ENCODE peak calls at places on chromosomes 4 and X, in eight cellular contexts. One of them, this sample, is unnamed.

GRCh38 chrX:1443496-1444075 is 9.1 kb downstream of the ASMTL start:
- DNase-seq in Calu3: no peak
- DNase-seq in K562: no peak
- DNase-seq in GM12865: no peak
- DNase-seq in upper lobe of right lung: peak; percentile 40
- DNase-seq in cardiac muscle cell: no peak
- DNase-seq in thyroid gland: no peak
- DNase-seq in MCF 10A: no peak
- DNase-seq in this sample: no peak

GRCh38 chrX:150869450-150869849 is 29.0 kb downstream of the CD99L2 start:
- DNase-seq in Calu3: no peak
- DNase-seq in K562: no peak
- DNase-seq in GM12865: peak; percentile 65
- DNase-seq in upper lobe of right lung: no peak
- DNase-seq in cardiac muscle cell: no peak
- DNase-seq in thyroid gland: peak; percentile 14
- DNase-seq in MCF 10A: no peak
- DNase-seq in this sample: no peak

GRCh38 chr4:120691106-120691505 is 231.4 kb downstream of the PRDM5 start:
- DNase-seq in Calu3: no peak
- DNase-seq in K562: no peak
- DNase-seq in GM12865: no peak
- DNase-seq in upper lobe of right lung: no peak
- DNase-seq in cardiac muscle cell: no peak
- DNase-seq in thyroid gland: no peak
- DNase-seq in MCF 10A: no peak
- DNase-seq in this sample: no peak

GRCh38 chr4:166501941-166502382 is 628.9 kb downstream of the TLL1 start:
- DNase-seq in Calu3: no peak
- DNase-seq in K562: no peak
- DNase-seq in GM12865: peak; percentile 60
- DNase-seq in upper lobe of right lung: no peak
- DNase-seq in cardiac muscle cell: peak; percentile 62
- DNase-seq in thyroid gland: no peak
- DNase-seq in MCF 10A: no peak
- DNase-seq in this sample: peak; percentile 18

GRCh38 chrX:43615677-43616076 is 40.4 kb upstream of the MAOA start:
- DNase-seq in Calu3: no peak
- DNase-seq in K562: no peak
- DNase-seq in GM12865: no peak
- DNase-seq in upper lobe of right lung: no peak
- DNase-seq in cardiac muscle cell: peak; percentile 22
- DNase-seq in thyroid gland: no peak
- DNase-seq in MCF 10A: no peak
- DNase-seq in this sample: no peak

GRCh38 chr4:180336494-180337090 is 1906.6 kb upstream of the TENM3 start:
- DNase-seq in Calu3: peak; percentile 2
- DNase-seq in K562: no peak
- DNase-seq in GM12865: no peak
- DNase-seq in upper lobe of right lung: no peak
- DNase-seq in cardiac muscle cell: no peak
- DNase-seq in thyroid gland: no peak
- DNase-seq in MCF 10A: no peak
- DNase-seq in this sample: no peak

GRCh38 chr4:81818385-81818784 is 346.7 kb upstream of the RASGEF1B start:
- DNase-seq in Calu3: peak; percentile 9
- DNase-seq in K562: no peak
- DNase-seq in GM12865: no peak
- DNase-seq in upper lobe of right lung: no peak
- DNase-seq in cardiac muscle cell: no peak
- DNase-seq in thyroid gland: no peak
- DNase-seq in MCF 10A: no peak
- DNase-seq in this sample: no peak

GRCh38 chrX:45083314-45083713 is 117.4 kb downstream of the DIPK2B start:
- DNase-seq in Calu3: no peak
- DNase-seq in K562: no peak
- DNase-seq in GM12865: no peak
- DNase-seq in upper lobe of right lung: no peak
- DNase-seq in cardiac muscle cell: no peak
- DNase-seq in thyroid gland: no peak
- DNase-seq in MCF 10A: no peak
- DNase-seq in this sample: no peak

GRCh38 chr4:131052646-131053045 is 1956.7 kb downstream of the C4orf33 start:
- DNase-seq in Calu3: no peak
- DNase-seq in K562: no peak
- DNase-seq in GM12865: no peak
- DNase-seq in upper lobe of right lung: no peak
- DNase-seq in cardiac muscle cell: peak; percentile 20
- DNase-seq in thyroid gland: no peak
- DNase-seq in MCF 10A: no peak
- DNase-seq in this sample: no peak

GRCh38 chr4:85489273-85489672 is 14.3 kb downstream of the ARHGAP24 start:
- DNase-seq in Calu3: no peak
- DNase-seq in K562: no peak
- DNase-seq in GM12865: no peak
- DNase-seq in upper lobe of right lung: no peak
- DNase-seq in cardiac muscle cell: no peak
- DNase-seq in thyroid gland: no peak
- DNase-seq in MCF 10A: peak; percentile 58
- DNase-seq in this sample: no peak

GRCh38 chr4:141840299-141840986 is 204.1 kb downstream of the IL15 start:
- DNase-seq in Calu3: no peak
- DNase-seq in K562: no peak
- DNase-seq in GM12865: no peak
- DNase-seq in upper lobe of right lung: no peak
- DNase-seq in cardiac muscle cell: no peak
- DNase-seq in thyroid gland: no peak
- DNase-seq in MCF 10A: no peak
- DNase-seq in this sample: no peak

GRCh38 chr4:22045051-22045450 is 96.5 kb upstream of the KCNIP4 start:
- DNase-seq in Calu3: no peak
- DNase-seq in K562: no peak
- DNase-seq in GM12865: no peak
- DNase-seq in upper lobe of right lung: no peak
- DNase-seq in cardiac muscle cell: no peak
- DNase-seq in thyroid gland: no peak
- DNase-seq in MCF 10A: no peak
- DNase-seq in this sample: no peak

GRCh38 chr4:2256781-2257191 is 5.1 kb downstream of the MXD4 start:
- DNase-seq in Calu3: no peak
- DNase-seq in K562: peak; percentile 41
- DNase-seq in GM12865: no peak
- DNase-seq in upper lobe of right lung: peak; percentile 75
- DNase-seq in cardiac muscle cell: no peak
- DNase-seq in thyroid gland: peak; percentile 62
- DNase-seq in MCF 10A: peak; percentile 64
- DNase-seq in this sample: no peak

GRCh38 chr4:74374128-74374527 is 9.2 kb downstream of the EREG start:
- DNase-seq in Calu3: no peak
- DNase-seq in K562: no peak
- DNase-seq in GM12865: no peak
- DNase-seq in upper lobe of right lung: no peak
- DNase-seq in cardiac muscle cell: no peak
- DNase-seq in thyroid gland: no peak
- DNase-seq in MCF 10A: no peak
- DNase-seq in this sample: no peak

GRCh38 chr4:88382621-88383020 is 4.0 kb downstream of the HERC6 start:
- DNase-seq in Calu3: no peak
- DNase-seq in K562: no peak
- DNase-seq in GM12865: peak; percentile 72
- DNase-seq in upper lobe of right lung: no peak
- DNase-seq in cardiac muscle cell: no peak
- DNase-seq in thyroid gland: no peak
- DNase-seq in MCF 10A: no peak
- DNase-seq in this sample: no peak

GRCh38 chr4:107500551-107500950 is 219.5 kb downstream of the PAPSS1 start:
- DNase-seq in Calu3: no peak
- DNase-seq in K562: no peak
- DNase-seq in GM12865: no peak
- DNase-seq in upper lobe of right lung: no peak
- DNase-seq in cardiac muscle cell: no peak
- DNase-seq in thyroid gland: no peak
- DNase-seq in MCF 10A: no peak
- DNase-seq in this sample: no peak

GRCh38 chrX:110563276-110563675 is 204.6 kb downstream of the RTL9 start:
- DNase-seq in Calu3: no peak
- DNase-seq in K562: no peak
- DNase-seq in GM12865: no peak
- DNase-seq in upper lobe of right lung: no peak
- DNase-seq in cardiac muscle cell: no peak
- DNase-seq in thyroid gland: no peak
- DNase-seq in MCF 10A: no peak
- DNase-seq in this sample: no peak

GRCh38 chr4:93217423-93217822 is 611.1 kb upstream of the ATOH1 start:
- DNase-seq in Calu3: no peak
- DNase-seq in K562: no peak
- DNase-seq in GM12865: no peak
- DNase-seq in upper lobe of right lung: no peak
- DNase-seq in cardiac muscle cell: peak; percentile 27
- DNase-seq in thyroid gland: no peak
- DNase-seq in MCF 10A: no peak
- DNase-seq in this sample: no peak

DNA sequence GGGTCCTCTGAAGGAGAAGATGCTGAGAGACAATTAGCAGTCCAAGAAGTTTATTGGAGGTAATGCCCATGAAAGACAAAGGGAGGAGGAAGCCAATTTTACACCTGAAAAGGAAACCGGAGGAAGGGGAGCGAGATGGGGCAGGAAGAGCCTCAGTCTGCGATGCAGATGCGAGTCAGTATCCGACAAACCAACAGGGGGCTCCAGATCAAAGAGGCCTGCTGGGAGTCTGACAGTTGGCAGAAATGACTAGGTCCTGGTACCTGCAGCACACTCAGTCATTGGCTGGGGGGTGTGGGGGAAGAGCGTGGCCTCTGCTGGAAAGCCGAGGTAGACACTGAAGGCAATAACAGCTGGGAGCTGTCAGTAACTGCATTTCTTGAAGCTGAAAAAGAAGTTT is 231.1 kb upstream of the CENPE start:
- DNase-seq in Calu3: no peak
- DNase-seq in K562: no peak
- DNase-seq in GM12865: peak; percentile 61
- DNase-seq in upper lobe of right lung: no peak
- DNase-seq in cardiac muscle cell: peak; percentile 14
- DNase-seq in thyroid gland: no peak
- DNase-seq in MCF 10A: no peak
- DNase-seq in this sample: no peak
- TF ChIP-seq CTCF in Calu3: no peak
- TF ChIP-seq CTCF in K562: no peak
- TF ChIP-seq CTCF in GM12865: peak; percentile 41
- TF ChIP-seq CTCF in upper lobe of right lung: no peak
- TF ChIP-seq CTCF in cardiac muscle cell: no peak
- TF ChIP-seq CTCF in thyroid gland: no peak
- TF ChIP-seq CTCF in MCF 10A: no peak
- TF ChIP-seq CTCF in this sample: peak; percentile 36

GRCh38 chrX:29477878-29478277 is 737.5 kb upstream of the MAGEB2 start:
- DNase-seq in Calu3: no peak
- DNase-seq in K562: no peak
- DNase-seq in GM12865: no peak
- DNase-seq in upper lobe of right lung: no peak
- DNase-seq in cardiac muscle cell: no peak
- DNase-seq in thyroid gland: no peak
- DNase-seq in MCF 10A: no peak
- DNase-seq in this sample: no peak

DNA sequence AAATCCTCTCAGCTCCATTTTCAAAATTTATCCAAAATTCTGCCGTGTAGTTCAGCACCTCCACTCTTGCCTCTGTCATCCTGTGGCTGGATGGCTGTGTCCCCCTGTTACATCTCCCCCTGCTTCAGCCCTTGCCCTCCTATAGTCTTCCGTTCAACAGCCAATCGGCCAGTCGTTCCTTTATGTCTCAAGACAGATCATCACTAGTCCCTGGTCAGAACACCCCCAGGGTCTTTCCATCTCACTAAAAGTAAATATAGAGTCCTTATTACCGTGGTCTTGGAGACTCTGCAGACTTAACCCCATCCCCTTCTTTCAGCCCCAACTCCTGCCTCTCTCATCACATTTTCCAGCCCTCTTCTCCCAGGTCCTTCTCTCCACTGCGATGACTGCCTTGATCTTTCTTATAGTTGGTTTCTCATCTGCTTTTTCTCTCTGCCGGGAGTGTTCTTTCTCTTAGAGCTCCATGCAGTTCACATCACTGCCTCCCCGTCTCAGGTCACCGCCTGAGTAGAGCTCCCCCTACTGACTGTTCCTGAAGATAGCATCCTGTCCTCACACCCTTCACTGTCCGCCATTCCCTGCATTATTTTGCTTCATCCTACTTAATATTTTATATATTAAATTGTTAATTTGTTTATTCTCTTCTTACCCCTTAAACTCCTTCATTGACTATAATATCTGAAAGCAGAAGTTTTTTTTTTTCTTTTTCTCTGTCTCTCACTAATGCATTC is 736.9 kb upstream of the MAGEB2 start:
- DNase-seq in Calu3: peak; percentile 27
- DNase-seq in K562: peak; percentile 12
- DNase-seq in GM12865: peak; percentile 76
- DNase-seq in upper lobe of right lung: no peak
- DNase-seq in cardiac muscle cell: peak; percentile 58
- DNase-seq in thyroid gland: no peak
- DNase-seq in MCF 10A: peak; percentile 56
- DNase-seq in this sample: peak; percentile 23
- TF ChIP-seq CTCF in Calu3: peak; percentile 59
- TF ChIP-seq CTCF in K562: peak; percentile 39
- TF ChIP-seq CTCF in GM12865: peak; percentile 69
- TF ChIP-seq CTCF in upper lobe of right lung: peak; percentile 49
- TF ChIP-seq CTCF in cardiac muscle cell: peak; percentile 54
- TF ChIP-seq CTCF in thyroid gland: peak; percentile 31
- TF ChIP-seq CTCF in MCF 10A: peak; percentile 71
- TF ChIP-seq CTCF in this sample: peak; percentile 83

DNA sequence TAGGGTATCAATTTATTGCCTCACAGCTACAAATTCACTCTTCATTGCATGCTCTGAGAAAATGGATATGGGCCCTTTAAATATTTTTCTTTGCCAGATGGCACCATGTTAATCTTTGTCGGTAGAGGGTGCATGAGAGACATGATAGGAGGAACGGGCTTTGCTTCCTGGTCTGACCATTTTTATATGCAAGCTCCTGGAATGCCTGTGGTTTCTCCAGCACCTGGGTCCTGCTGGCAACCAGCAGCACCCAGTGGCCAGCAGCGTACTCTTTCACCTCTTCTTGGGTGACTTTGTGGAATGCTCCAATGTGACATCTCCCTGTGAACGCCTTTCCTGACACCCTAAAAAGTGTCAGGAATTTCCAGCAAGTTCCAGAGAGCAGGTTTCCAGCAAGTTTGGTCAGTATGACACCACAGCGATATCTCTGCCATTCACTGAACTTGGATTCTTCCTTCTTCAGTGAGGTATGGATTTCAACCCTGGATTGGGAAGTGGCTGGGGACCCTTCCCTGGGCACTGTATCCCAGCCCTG is 140.3 kb upstream of the PGRMC2 start:
- DNase-seq in Calu3: peak; percentile 65
- DNase-seq in K562: peak; percentile 44
- DNase-seq in GM12865: peak; percentile 14
- DNase-seq in upper lobe of right lung: peak; percentile 70
- DNase-seq in cardiac muscle cell: no peak
- DNase-seq in thyroid gland: peak; percentile 65
- DNase-seq in MCF 10A: peak; percentile 88
- DNase-seq in this sample: no peak
- TF ChIP-seq CTCF in Calu3: peak; percentile 36
- TF ChIP-seq CTCF in K562: peak; percentile 74
- TF ChIP-seq CTCF in GM12865: no peak
- TF ChIP-seq CTCF in upper lobe of right lung: peak; percentile 48
- TF ChIP-seq CTCF in cardiac muscle cell: peak; percentile 57
- TF ChIP-seq CTCF in thyroid gland: peak; percentile 55
- TF ChIP-seq CTCF in MCF 10A: peak; percentile 42
- TF ChIP-seq CTCF in this sample: peak; percentile 49

GRCh38 chr4:114780205-114780604 is 181.6 kb downstream of the UGT8 start:
- DNase-seq in Calu3: peak; percentile 24
- DNase-seq in K562: no peak
- DNase-seq in GM12865: peak; percentile 5
- DNase-seq in upper lobe of right lung: no peak
- DNase-seq in cardiac muscle cell: peak; percentile 49
- DNase-seq in thyroid gland: no peak
- DNase-seq in MCF 10A: peak; percentile 64
- DNase-seq in this sample: no peak
- TF ChIP-seq CTCF in Calu3: peak; percentile 33
- TF ChIP-seq CTCF in K562: no peak
- TF ChIP-seq CTCF in GM12865: no peak
- TF ChIP-seq CTCF in upper lobe of right lung: no peak
- TF ChIP-seq CTCF in cardiac muscle cell: peak; percentile 10
- TF ChIP-seq CTCF in thyroid gland: no peak
- TF ChIP-seq CTCF in MCF 10A: peak; percentile 54
- TF ChIP-seq CTCF in this sample: peak; percentile 73

This sample was measured in neural crest cell.